ENCODE peak calls at places on chromosomes 11 and 22, in four cellular contexts. C is H54, B is ecto neural progenitor cell, L is fibroblast of pulmonary artery. W is an unnamed sample.

GRCh38 chr11:80023416-80023815 is 582.6 kb upstream of the TENM4 start:
- DNase-seq in C (no peak), L (no peak), B (no peak), W (no peak)

GRCh38 chr11:849951-850776 is 7.5 kb downstream of the TSPAN4 start:
- DNase-seq in L (no peak), B (peak; percentile 67), C (no peak), W (no peak)

GRCh38 chr11:119188887-119189286 is 3.6 kb downstream of the NHERF4 start:
- DNase-seq in B (no peak), L (no peak), C (no peak), W (no peak)

GRCh38 chr22:39017596-39018365 is 3.1 kb upstream of the APOBEC3D start:
- DNase-seq in L (no peak), B (no peak), C (no peak), W (no peak)

GRCh38 chr11:44842219-44842618 is 108.5 kb downstream of the TP53I11 start:
- DNase-seq in C (no peak), B (no peak), L (peak; percentile 49), W (no peak)

GRCh38 chr11:130388607-130389205 is 39.7 kb downstream of the ADAMTS8 start:
- DNase-seq in B (no peak), L (no peak), C (no peak), W (no peak)

GRCh38 chr11:35303596-35304392 is 115.6 kb downstream of the SLC1A2 start:
- DNase-seq in L (peak; percentile 93), C (no peak), B (no peak), W (peak; percentile 68)

GRCh38 chr22:36475341-36475740 is 6.1 kb downstream of the TXN2 start:
- DNase-seq in L (no peak), B (no peak), C (no peak), W (no peak)

GRCh38 chr22:43827336-43827735 is 15.2 kb upstream of the EFCAB6 start:
- DNase-seq in B (no peak), C (no peak), L (no peak), W (no peak)

W was measured in T1000.